ENCODE peak calls at places on chromosomes 2 and 18, in seven cellular contexts. One of them, this sample, is unnamed.

GRCh38 chr2:12317853-12318426 is 398.8 kb upstream of the TRIB2 start:
- DNase-seq in kidney: no peak
- DNase-seq in right cardiac atrium: no peak
- DNase-seq in AG20443: peak; percentile 81
- DNase-seq in PC-9: peak; percentile 12
- DNase-seq in BE2C: no peak
- DNase-seq in left ventricle myocardium superior: no peak
- DNase-seq in this sample: peak; percentile 70

GRCh38 chr2:109129356-109129920 is 433 bp downstream of the SH3RF3 start:
- DNase-seq in kidney: peak; percentile 75
- DNase-seq in right cardiac atrium: peak; percentile 75
- DNase-seq in AG20443: peak; percentile 71
- DNase-seq in PC-9: peak; percentile 46
- DNase-seq in BE2C: no peak
- DNase-seq in left ventricle myocardium superior: peak; percentile 69
- DNase-seq in this sample: peak; percentile 72

GRCh38 chr18:21996261-21996892 is 173.0 kb upstream of the GATA6 start:
- DNase-seq in kidney: peak; percentile 82
- DNase-seq in right cardiac atrium: no peak
- DNase-seq in AG20443: no peak
- DNase-seq in PC-9: no peak
- DNase-seq in BE2C: no peak
- DNase-seq in left ventricle myocardium superior: peak; percentile 43
- DNase-seq in this sample: no peak

GRCh38 chr2:207474871-207475485 is 54.8 kb upstream of the CREB1 start:
- DNase-seq in kidney: no peak
- DNase-seq in right cardiac atrium: no peak
- DNase-seq in AG20443: peak; percentile 58
- DNase-seq in PC-9: peak; percentile 5
- DNase-seq in BE2C: peak; percentile 59
- DNase-seq in left ventricle myocardium superior: no peak
- DNase-seq in this sample: peak; percentile 37

GRCh38 chr18:44325903-44326650 is 354.6 kb upstream of the SETBP1 start:
- DNase-seq in kidney: no peak
- DNase-seq in right cardiac atrium: peak; percentile 57
- DNase-seq in AG20443: peak; percentile 51
- DNase-seq in PC-9: peak; percentile 20
- DNase-seq in BE2C: peak; percentile 73
- DNase-seq in left ventricle myocardium superior: peak; percentile 37
- DNase-seq in this sample: peak; percentile 5

GRCh38 chr2:195364015-195364965 is 292.7 kb upstream of the SLC39A10 start:
- DNase-seq in kidney: no peak
- DNase-seq in right cardiac atrium: no peak
- DNase-seq in AG20443: peak; percentile 19
- DNase-seq in PC-9: no peak
- DNase-seq in BE2C: no peak
- DNase-seq in left ventricle myocardium superior: no peak
- DNase-seq in this sample: peak; percentile 9

GRCh38 chr2:52613064-52613463 is 1154.5 kb upstream of the CHAC2 start:
- DNase-seq in kidney: no peak
- DNase-seq in right cardiac atrium: no peak
- DNase-seq in AG20443: no peak
- DNase-seq in PC-9: no peak
- DNase-seq in BE2C: no peak
- DNase-seq in left ventricle myocardium superior: no peak
- DNase-seq in this sample: no peak

GRCh38 chr2:191401287-191401686 is 156.1 kb downstream of the MYO1B start:
- DNase-seq in kidney: no peak
- DNase-seq in right cardiac atrium: no peak
- DNase-seq in AG20443: peak; percentile 75
- DNase-seq in PC-9: no peak
- DNase-seq in BE2C: no peak
- DNase-seq in left ventricle myocardium superior: no peak
- DNase-seq in this sample: peak; percentile 72

GRCh38 chr2:127049927-127050802 is 56.8 kb downstream of the BIN1 start:
- DNase-seq in kidney: peak; percentile 84
- DNase-seq in right cardiac atrium: peak; percentile 86
- DNase-seq in AG20443: peak; percentile 93
- DNase-seq in PC-9: peak; percentile 65
- DNase-seq in BE2C: peak; percentile 69
- DNase-seq in left ventricle myocardium superior: peak; percentile 79
- DNase-seq in this sample: peak; percentile 94

This sample was measured in AG08396.